ENCODE peak calls at places on chromosomes 13 and 19, in five cellular contexts. One of them, this sample, is unnamed.
A peak's percentile ranks its signal among the peaks of the same experiment; 100 is the strongest.

GRCh38 chr13:114313061-114313860 is 1.0 kb upstream of the CHAMP1 start:
- DNase-seq in ovary: peak; percentile 27
- DNase-seq in stimulated activated CD4-positive, alpha-beta T cell treated with anti-CD3 and anti-CD28 coated beads, Interleukin-4, amount 100 ng/mL, for 4 hours: no peak
- DNase-seq in heart right ventricle: no peak
- DNase-seq in RPMI8226: peak; percentile 25
- DNase-seq in this sample: no peak

GRCh38 chr13:27379694-27380596 is 44.5 kb upstream of the GTF3A start:
- DNase-seq in ovary: peak; percentile 49
- DNase-seq in stimulated activated CD4-positive, alpha-beta T cell treated with anti-CD3 and anti-CD28 coated beads, Interleukin-4, amount 100 ng/mL, for 4 hours: peak; percentile 13
- DNase-seq in heart right ventricle: no peak
- DNase-seq in RPMI8226: peak; percentile 50
- DNase-seq in this sample: no peak

GRCh38 chr19:50870417-50871089 is 2.7 kb upstream of the KLK2 start:
- DNase-seq in ovary: no peak
- DNase-seq in stimulated activated CD4-positive, alpha-beta T cell treated with anti-CD3 and anti-CD28 coated beads, Interleukin-4, amount 100 ng/mL, for 4 hours: no peak
- DNase-seq in heart right ventricle: no peak
- DNase-seq in RPMI8226: peak; percentile 93
- DNase-seq in this sample: no peak

GRCh38 chr19:53158119-53158656 is 665 bp downstream of the ZNF347 start:
- DNase-seq in ovary: peak; percentile 29
- DNase-seq in stimulated activated CD4-positive, alpha-beta T cell treated with anti-CD3 and anti-CD28 coated beads, Interleukin-4, amount 100 ng/mL, for 4 hours: peak; percentile 33
- DNase-seq in heart right ventricle: peak; percentile 47
- DNase-seq in RPMI8226: peak; percentile 7
- DNase-seq in this sample: no peak

GRCh38 chr19:45498411-45499195 is at the start of gene PPM1N:
- DNase-seq in ovary: no peak
- DNase-seq in stimulated activated CD4-positive, alpha-beta T cell treated with anti-CD3 and anti-CD28 coated beads, Interleukin-4, amount 100 ng/mL, for 4 hours: peak; percentile 66
- DNase-seq in heart right ventricle: no peak
- DNase-seq in RPMI8226: peak; percentile 38
- DNase-seq in this sample: no peak

GRCh38 chr13:28560612-28561011 is 65.7 kb upstream of the FLT1 start:
- DNase-seq in ovary: no peak
- DNase-seq in stimulated activated CD4-positive, alpha-beta T cell treated with anti-CD3 and anti-CD28 coated beads, Interleukin-4, amount 100 ng/mL, for 4 hours: no peak
- DNase-seq in heart right ventricle: no peak
- DNase-seq in RPMI8226: no peak
- DNase-seq in this sample: no peak

GRCh38 chr13:92433386-92433785 is 793.2 kb upstream of the GPC6 start:
- DNase-seq in ovary: no peak
- DNase-seq in stimulated activated CD4-positive, alpha-beta T cell treated with anti-CD3 and anti-CD28 coated beads, Interleukin-4, amount 100 ng/mL, for 4 hours: no peak
- DNase-seq in heart right ventricle: no peak
- DNase-seq in RPMI8226: no peak
- DNase-seq in this sample: no peak

GRCh38 chr19:45828523-45828922 is 13.4 kb upstream of the RSPH6A start:
- DNase-seq in ovary: no peak
- DNase-seq in stimulated activated CD4-positive, alpha-beta T cell treated with anti-CD3 and anti-CD28 coated beads, Interleukin-4, amount 100 ng/mL, for 4 hours: no peak
- DNase-seq in heart right ventricle: no peak
- DNase-seq in RPMI8226: no peak
- DNase-seq in this sample: no peak

GRCh38 chr19:43596842-43597461 is 557 bp downstream of the ZNF576 start:
- DNase-seq in ovary: no peak
- DNase-seq in stimulated activated CD4-positive, alpha-beta T cell treated with anti-CD3 and anti-CD28 coated beads, Interleukin-4, amount 100 ng/mL, for 4 hours: no peak
- DNase-seq in heart right ventricle: no peak
- DNase-seq in RPMI8226: no peak
- DNase-seq in this sample: no peak

GRCh38 chr13:99542788-99543406 is 41.6 kb downstream of the TM9SF2 start:
- DNase-seq in ovary: no peak
- DNase-seq in stimulated activated CD4-positive, alpha-beta T cell treated with anti-CD3 and anti-CD28 coated beads, Interleukin-4, amount 100 ng/mL, for 4 hours: no peak
- DNase-seq in heart right ventricle: no peak
- DNase-seq in RPMI8226: no peak
- DNase-seq in this sample: no peak

GRCh38 chr19:47274071-47274890 is at the start of gene INAFM1:
- DNase-seq in ovary: peak; percentile 99
- DNase-seq in stimulated activated CD4-positive, alpha-beta T cell treated with anti-CD3 and anti-CD28 coated beads, Interleukin-4, amount 100 ng/mL, for 4 hours: peak; percentile 98
- DNase-seq in heart right ventricle: peak; percentile 98
- DNase-seq in RPMI8226: peak; percentile 89
- DNase-seq in this sample: peak; percentile 70

GRCh38 chr19:20664917-20665781 is 3.8 kb upstream of the ZNF626 start:
- DNase-seq in ovary: peak; percentile 36
- DNase-seq in stimulated activated CD4-positive, alpha-beta T cell treated with anti-CD3 and anti-CD28 coated beads, Interleukin-4, amount 100 ng/mL, for 4 hours: no peak
- DNase-seq in heart right ventricle: peak; percentile 27
- DNase-seq in RPMI8226: no peak
- DNase-seq in this sample: no peak

GRCh38 chr19:8413593-8413923 is 453 bp downstream of the MARCHF2 start:
- DNase-seq in ovary: no peak
- DNase-seq in stimulated activated CD4-positive, alpha-beta T cell treated with anti-CD3 and anti-CD28 coated beads, Interleukin-4, amount 100 ng/mL, for 4 hours: no peak
- DNase-seq in heart right ventricle: no peak
- DNase-seq in RPMI8226: no peak
- DNase-seq in this sample: no peak

GRCh38 chr13:23671902-23672301 is 101.7 kb downstream of the TNFRSF19 start:
- DNase-seq in ovary: no peak
- DNase-seq in stimulated activated CD4-positive, alpha-beta T cell treated with anti-CD3 and anti-CD28 coated beads, Interleukin-4, amount 100 ng/mL, for 4 hours: no peak
- DNase-seq in heart right ventricle: no peak
- DNase-seq in RPMI8226: no peak
- DNase-seq in this sample: peak; percentile 43

GRCh38 chr13:102580552-102581169 is 16.1 kb upstream of the TPP2 start:
- DNase-seq in ovary: no peak
- DNase-seq in stimulated activated CD4-positive, alpha-beta T cell treated with anti-CD3 and anti-CD28 coated beads, Interleukin-4, amount 100 ng/mL, for 4 hours: no peak
- DNase-seq in heart right ventricle: peak; percentile 38
- DNase-seq in RPMI8226: peak; percentile 66
- DNase-seq in this sample: no peak

GRCh38 chr13:20713751-20714150 is 10.3 kb downstream of the IL17D start:
- DNase-seq in ovary: peak; percentile 43
- DNase-seq in stimulated activated CD4-positive, alpha-beta T cell treated with anti-CD3 and anti-CD28 coated beads, Interleukin-4, amount 100 ng/mL, for 4 hours: no peak
- DNase-seq in heart right ventricle: no peak
- DNase-seq in RPMI8226: no peak
- DNase-seq in this sample: no peak

GRCh38 chr19:7729831-7730285 is 2.1 kb downstream of the CLEC4G start:
- DNase-seq in ovary: no peak
- DNase-seq in stimulated activated CD4-positive, alpha-beta T cell treated with anti-CD3 and anti-CD28 coated beads, Interleukin-4, amount 100 ng/mL, for 4 hours: no peak
- DNase-seq in heart right ventricle: no peak
- DNase-seq in RPMI8226: peak; percentile 62
- DNase-seq in this sample: no peak

GRCh38 chr13:94323746-94324408 is 155.6 kb downstream of the DCT start:
- DNase-seq in ovary: no peak
- DNase-seq in stimulated activated CD4-positive, alpha-beta T cell treated with anti-CD3 and anti-CD28 coated beads, Interleukin-4, amount 100 ng/mL, for 4 hours: peak; percentile 31
- DNase-seq in heart right ventricle: no peak
- DNase-seq in RPMI8226: no peak
- DNase-seq in this sample: no peak

GRCh38 chr19:34431681-34432402 is 3.7 kb downstream of the UBA2 start:
- DNase-seq in ovary: no peak
- DNase-seq in stimulated activated CD4-positive, alpha-beta T cell treated with anti-CD3 and anti-CD28 coated beads, Interleukin-4, amount 100 ng/mL, for 4 hours: no peak
- DNase-seq in heart right ventricle: no peak
- DNase-seq in RPMI8226: no peak
- DNase-seq in this sample: no peak

This sample was measured in epithelial cell of prostate.